ENCODE peak calls at places on chromosomes 4 and X, in nine cellular contexts. One of them, this sample, is unnamed.

GRCh38 chr4:142095886-142096605 is 459.7 kb downstream of the IL15 start:
- DNase-seq in stimulated activated CD8-positive, alpha-beta memory T cell treated with anti-CD3 and anti-CD28 coated beads, Interleukin-4, amount 100 ng/mL, for 24 hours: no peak
- DNase-seq in skeletal muscle cell: peak
- DNase-seq in posterior vena cava: no peak
- DNase-seq in substantia nigra: no peak
- DNase-seq in cardiac fibroblast: peak
- DNase-seq in HuH-7.5: no peak
- DNase-seq in kidney epithelial cell: peak
- DNase-seq in occipital lobe: no peak
- DNase-seq in this sample: no peak

GRCh38 chr4:142043509-142043908 is 407.1 kb downstream of the IL15 start:
- DNase-seq in kidney epithelial cell: no peak
- DNase-seq in posterior vena cava: no peak
- DNase-seq in cardiac fibroblast: peak
- DNase-seq in substantia nigra: no peak
- DNase-seq in HuH-7.5: no peak
- DNase-seq in stimulated activated CD8-positive, alpha-beta memory T cell treated with anti-CD3 and anti-CD28 coated beads, Interleukin-4, amount 100 ng/mL, for 24 hours: no peak
- DNase-seq in skeletal muscle cell: peak
- DNase-seq in occipital lobe: no peak
- DNase-seq in this sample: no peak

GRCh38 chr4:182369211-182369610 is 126.0 kb downstream of the TENM3 start:
- DNase-seq in stimulated activated CD8-positive, alpha-beta memory T cell treated with anti-CD3 and anti-CD28 coated beads, Interleukin-4, amount 100 ng/mL, for 24 hours: no peak
- DNase-seq in cardiac fibroblast: peak
- DNase-seq in kidney epithelial cell: no peak
- DNase-seq in skeletal muscle cell: peak
- DNase-seq in substantia nigra: no peak
- DNase-seq in posterior vena cava: no peak
- DNase-seq in HuH-7.5: no peak
- DNase-seq in occipital lobe: no peak
- DNase-seq in this sample: no peak

GRCh38 chr4:185396724-185397402 is at the start of gene ANKRD37:
- DNase-seq in HuH-7.5: peak
- DNase-seq in skeletal muscle cell: no peak
- DNase-seq in stimulated activated CD8-positive, alpha-beta memory T cell treated with anti-CD3 and anti-CD28 coated beads, Interleukin-4, amount 100 ng/mL, for 24 hours: no peak
- DNase-seq in kidney epithelial cell: peak
- DNase-seq in cardiac fibroblast: peak
- DNase-seq in substantia nigra: peak
- DNase-seq in posterior vena cava: no peak
- DNase-seq in occipital lobe: no peak
- DNase-seq in this sample: peak

GRCh38 chr4:185309770-185310169 is 86.0 kb downstream of the LRP2BP start:
- DNase-seq in stimulated activated CD8-positive, alpha-beta memory T cell treated with anti-CD3 and anti-CD28 coated beads, Interleukin-4, amount 100 ng/mL, for 24 hours: no peak
- DNase-seq in skeletal muscle cell: no peak
- DNase-seq in kidney epithelial cell: no peak
- DNase-seq in posterior vena cava: no peak
- DNase-seq in occipital lobe: no peak
- DNase-seq in HuH-7.5: no peak
- DNase-seq in substantia nigra: no peak
- DNase-seq in cardiac fibroblast: no peak
- DNase-seq in this sample: no peak

GRCh38 chr4:57320880-57321279 is 210.7 kb upstream of the IGFBP7 start:
- DNase-seq in stimulated activated CD8-positive, alpha-beta memory T cell treated with anti-CD3 and anti-CD28 coated beads, Interleukin-4, amount 100 ng/mL, for 24 hours: no peak
- DNase-seq in cardiac fibroblast: no peak
- DNase-seq in substantia nigra: no peak
- DNase-seq in posterior vena cava: no peak
- DNase-seq in kidney epithelial cell: no peak
- DNase-seq in HuH-7.5: no peak
- DNase-seq in occipital lobe: no peak
- DNase-seq in skeletal muscle cell: no peak
- DNase-seq in this sample: no peak

GRCh38 chr4:184324939-184325477 is 107.3 kb upstream of the ENPP6 start:
- DNase-seq in kidney epithelial cell: no peak
- DNase-seq in skeletal muscle cell: no peak
- DNase-seq in cardiac fibroblast: no peak
- DNase-seq in HuH-7.5: no peak
- DNase-seq in substantia nigra: no peak
- DNase-seq in posterior vena cava: no peak
- DNase-seq in occipital lobe: no peak
- DNase-seq in stimulated activated CD8-positive, alpha-beta memory T cell treated with anti-CD3 and anti-CD28 coated beads, Interleukin-4, amount 100 ng/mL, for 24 hours: no peak
- DNase-seq in this sample: no peak

GRCh38 chrX:67777148-67777547 is 233.3 kb downstream of the AR start:
- DNase-seq in posterior vena cava: no peak
- DNase-seq in occipital lobe: no peak
- DNase-seq in skeletal muscle cell: no peak
- DNase-seq in stimulated activated CD8-positive, alpha-beta memory T cell treated with anti-CD3 and anti-CD28 coated beads, Interleukin-4, amount 100 ng/mL, for 24 hours: no peak
- DNase-seq in cardiac fibroblast: no peak
- DNase-seq in HuH-7.5: no peak
- DNase-seq in kidney epithelial cell: no peak
- DNase-seq in substantia nigra: no peak
- DNase-seq in this sample: no peak

GRCh38 chr4:6495736-6496135 is 23.3 kb upstream of the PPP2R2C start:
- DNase-seq in kidney epithelial cell: no peak
- DNase-seq in occipital lobe: no peak
- DNase-seq in posterior vena cava: peak
- DNase-seq in stimulated activated CD8-positive, alpha-beta memory T cell treated with anti-CD3 and anti-CD28 coated beads, Interleukin-4, amount 100 ng/mL, for 24 hours: no peak
- DNase-seq in substantia nigra: no peak
- DNase-seq in HuH-7.5: no peak
- DNase-seq in cardiac fibroblast: no peak
- DNase-seq in skeletal muscle cell: no peak
- DNase-seq in this sample: no peak

GRCh38 chr4:177554966-177555574 is 112.8 kb upstream of the AGA start:
- DNase-seq in skeletal muscle cell: no peak
- DNase-seq in posterior vena cava: no peak
- DNase-seq in cardiac fibroblast: peak
- DNase-seq in occipital lobe: no peak
- DNase-seq in stimulated activated CD8-positive, alpha-beta memory T cell treated with anti-CD3 and anti-CD28 coated beads, Interleukin-4, amount 100 ng/mL, for 24 hours: no peak
- DNase-seq in kidney epithelial cell: no peak
- DNase-seq in HuH-7.5: peak
- DNase-seq in substantia nigra: no peak
- DNase-seq in this sample: no peak

GRCh38 chrX:129931411-129932136 is 25.6 kb downstream of the UTP14A start:
- DNase-seq in occipital lobe: peak
- DNase-seq in stimulated activated CD8-positive, alpha-beta memory T cell treated with anti-CD3 and anti-CD28 coated beads, Interleukin-4, amount 100 ng/mL, for 24 hours: peak
- DNase-seq in cardiac fibroblast: peak
- DNase-seq in posterior vena cava: peak
- DNase-seq in skeletal muscle cell: peak
- DNase-seq in substantia nigra: peak
- DNase-seq in HuH-7.5: peak
- DNase-seq in kidney epithelial cell: peak
- DNase-seq in this sample: peak

GRCh38 chr4:158913766-158914165 is 144.9 kb downstream of the FNIP2 start:
- DNase-seq in occipital lobe: no peak
- DNase-seq in cardiac fibroblast: no peak
- DNase-seq in posterior vena cava: no peak
- DNase-seq in HuH-7.5: no peak
- DNase-seq in stimulated activated CD8-positive, alpha-beta memory T cell treated with anti-CD3 and anti-CD28 coated beads, Interleukin-4, amount 100 ng/mL, for 24 hours: no peak
- DNase-seq in kidney epithelial cell: no peak
- DNase-seq in substantia nigra: no peak
- DNase-seq in skeletal muscle cell: no peak
- DNase-seq in this sample: no peak

GRCh38 chrX:154748712-154749339 is 2.1 kb downstream of the GAB3 start:
- DNase-seq in HuH-7.5: peak
- DNase-seq in stimulated activated CD8-positive, alpha-beta memory T cell treated with anti-CD3 and anti-CD28 coated beads, Interleukin-4, amount 100 ng/mL, for 24 hours: no peak
- DNase-seq in skeletal muscle cell: no peak
- DNase-seq in cardiac fibroblast: peak
- DNase-seq in substantia nigra: no peak
- DNase-seq in occipital lobe: no peak
- DNase-seq in kidney epithelial cell: no peak
- DNase-seq in posterior vena cava: no peak
- DNase-seq in this sample: no peak

GRCh38 chr4:128283071-128283470 is 4.5 kb downstream of the PGRMC2 start:
- DNase-seq in posterior vena cava: no peak
- DNase-seq in substantia nigra: no peak
- DNase-seq in occipital lobe: no peak
- DNase-seq in cardiac fibroblast: no peak
- DNase-seq in HuH-7.5: no peak
- DNase-seq in stimulated activated CD8-positive, alpha-beta memory T cell treated with anti-CD3 and anti-CD28 coated beads, Interleukin-4, amount 100 ng/mL, for 24 hours: no peak
- DNase-seq in skeletal muscle cell: no peak
- DNase-seq in kidney epithelial cell: no peak
- DNase-seq in this sample: no peak

GRCh38 chr4:139658185-139658584 is 7.4 kb upstream of the MGST2 start:
- DNase-seq in skeletal muscle cell: no peak
- DNase-seq in stimulated activated CD8-positive, alpha-beta memory T cell treated with anti-CD3 and anti-CD28 coated beads, Interleukin-4, amount 100 ng/mL, for 24 hours: no peak
- DNase-seq in cardiac fibroblast: no peak
- DNase-seq in substantia nigra: no peak
- DNase-seq in kidney epithelial cell: no peak
- DNase-seq in posterior vena cava: no peak
- DNase-seq in occipital lobe: no peak
- DNase-seq in HuH-7.5: no peak
- DNase-seq in this sample: no peak

GRCh38 chr4:110854021-110854678 is 231.3 kb upstream of the PITX2 start:
- DNase-seq in occipital lobe: no peak
- DNase-seq in HuH-7.5: no peak
- DNase-seq in kidney epithelial cell: no peak
- DNase-seq in skeletal muscle cell: peak
- DNase-seq in stimulated activated CD8-positive, alpha-beta memory T cell treated with anti-CD3 and anti-CD28 coated beads, Interleukin-4, amount 100 ng/mL, for 24 hours: no peak
- DNase-seq in posterior vena cava: no peak
- DNase-seq in substantia nigra: no peak
- DNase-seq in cardiac fibroblast: peak
- DNase-seq in this sample: no peak

GRCh38 chrX:18984381-18985185 is 669 bp upstream of the PHKA2 start:
- DNase-seq in stimulated activated CD8-positive, alpha-beta memory T cell treated with anti-CD3 and anti-CD28 coated beads, Interleukin-4, amount 100 ng/mL, for 24 hours: peak
- DNase-seq in occipital lobe: peak
- DNase-seq in cardiac fibroblast: peak
- DNase-seq in substantia nigra: peak
- DNase-seq in kidney epithelial cell: no peak
- DNase-seq in posterior vena cava: peak
- DNase-seq in HuH-7.5: peak
- DNase-seq in skeletal muscle cell: no peak
- DNase-seq in this sample: peak

GRCh38 chr4:637536-637935 is 12.2 kb downstream of the PDE6B start:
- DNase-seq in skeletal muscle cell: no peak
- DNase-seq in cardiac fibroblast: no peak
- DNase-seq in substantia nigra: no peak
- DNase-seq in kidney epithelial cell: no peak
- DNase-seq in posterior vena cava: no peak
- DNase-seq in occipital lobe: no peak
- DNase-seq in HuH-7.5: no peak
- DNase-seq in stimulated activated CD8-positive, alpha-beta memory T cell treated with anti-CD3 and anti-CD28 coated beads, Interleukin-4, amount 100 ng/mL, for 24 hours: no peak
- DNase-seq in this sample: no peak

GRCh38 chr4:86223472-86223871 is 136.4 kb downstream of the MAPK10 start:
- DNase-seq in substantia nigra: no peak
- DNase-seq in cardiac fibroblast: peak
- DNase-seq in kidney epithelial cell: no peak
- DNase-seq in HuH-7.5: peak
- DNase-seq in posterior vena cava: no peak
- DNase-seq in skeletal muscle cell: no peak
- DNase-seq in occipital lobe: no peak
- DNase-seq in stimulated activated CD8-positive, alpha-beta memory T cell treated with anti-CD3 and anti-CD28 coated beads, Interleukin-4, amount 100 ng/mL, for 24 hours: no peak
- DNase-seq in this sample: no peak

GRCh38 chr4:1290165-1290977 is 680 bp downstream of the MAEA start:
- DNase-seq in skeletal muscle cell: no peak
- DNase-seq in posterior vena cava: no peak
- DNase-seq in occipital lobe: no peak
- DNase-seq in substantia nigra: no peak
- DNase-seq in kidney epithelial cell: no peak
- DNase-seq in cardiac fibroblast: peak
- DNase-seq in stimulated activated CD8-positive, alpha-beta memory T cell treated with anti-CD3 and anti-CD28 coated beads, Interleukin-4, amount 100 ng/mL, for 24 hours: no peak
- DNase-seq in HuH-7.5: peak
- DNase-seq in this sample: no peak

GRCh38 chrX:136822337-136823095 is 41.8 kb upstream of the ARHGEF6 start:
- DNase-seq in stimulated activated CD8-positive, alpha-beta memory T cell treated with anti-CD3 and anti-CD28 coated beads, Interleukin-4, amount 100 ng/mL, for 24 hours: no peak
- DNase-seq in skeletal muscle cell: peak
- DNase-seq in kidney epithelial cell: no peak
- DNase-seq in substantia nigra: no peak
- DNase-seq in HuH-7.5: no peak
- DNase-seq in cardiac fibroblast: peak
- DNase-seq in occipital lobe: no peak
- DNase-seq in posterior vena cava: no peak
- DNase-seq in this sample: no peak

GRCh38 chr4:85489273-85489672 is 14.3 kb downstream of the ARHGAP24 start:
- DNase-seq in substantia nigra: no peak
- DNase-seq in kidney epithelial cell: no peak
- DNase-seq in stimulated activated CD8-positive, alpha-beta memory T cell treated with anti-CD3 and anti-CD28 coated beads, Interleukin-4, amount 100 ng/mL, for 24 hours: no peak
- DNase-seq in posterior vena cava: no peak
- DNase-seq in HuH-7.5: no peak
- DNase-seq in occipital lobe: no peak
- DNase-seq in skeletal muscle cell: no peak
- DNase-seq in cardiac fibroblast: peak
- DNase-seq in this sample: no peak

GRCh38 chr4:58144721-58145120 is 1034.5 kb upstream of the IGFBP7 start:
- DNase-seq in posterior vena cava: no peak
- DNase-seq in stimulated activated CD8-positive, alpha-beta memory T cell treated with anti-CD3 and anti-CD28 coated beads, Interleukin-4, amount 100 ng/mL, for 24 hours: no peak
- DNase-seq in kidney epithelial cell: no peak
- DNase-seq in substantia nigra: no peak
- DNase-seq in cardiac fibroblast: no peak
- DNase-seq in HuH-7.5: no peak
- DNase-seq in skeletal muscle cell: no peak
- DNase-seq in occipital lobe: no peak
- DNase-seq in this sample: no peak

GRCh38 chr4:7816771-7817170 is 122.9 kb downstream of the AFAP1 start:
- DNase-seq in kidney epithelial cell: no peak
- DNase-seq in skeletal muscle cell: no peak
- DNase-seq in substantia nigra: no peak
- DNase-seq in posterior vena cava: peak
- DNase-seq in HuH-7.5: no peak
- DNase-seq in cardiac fibroblast: no peak
- DNase-seq in occipital lobe: no peak
- DNase-seq in stimulated activated CD8-positive, alpha-beta memory T cell treated with anti-CD3 and anti-CD28 coated beads, Interleukin-4, amount 100 ng/mL, for 24 hours: no peak
- DNase-seq in this sample: no peak

GRCh38 chr4:18645356-18645755 is 623.8 kb upstream of the LCORL start:
- DNase-seq in stimulated activated CD8-positive, alpha-beta memory T cell treated with anti-CD3 and anti-CD28 coated beads, Interleukin-4, amount 100 ng/mL, for 24 hours: no peak
- DNase-seq in kidney epithelial cell: no peak
- DNase-seq in occipital lobe: no peak
- DNase-seq in HuH-7.5: no peak
- DNase-seq in substantia nigra: no peak
- DNase-seq in skeletal muscle cell: no peak
- DNase-seq in cardiac fibroblast: no peak
- DNase-seq in posterior vena cava: no peak
- DNase-seq in this sample: no peak

GRCh38 chr4:78512357-78512920 is 39.1 kb upstream of the ANXA3 start:
- DNase-seq in skeletal muscle cell: no peak
- DNase-seq in substantia nigra: no peak
- DNase-seq in kidney epithelial cell: no peak
- DNase-seq in posterior vena cava: no peak
- DNase-seq in HuH-7.5: no peak
- DNase-seq in stimulated activated CD8-positive, alpha-beta memory T cell treated with anti-CD3 and anti-CD28 coated beads, Interleukin-4, amount 100 ng/mL, for 24 hours: no peak
- DNase-seq in occipital lobe: no peak
- DNase-seq in cardiac fibroblast: no peak
- DNase-seq in this sample: no peak

GRCh38 chrX:72295745-72296144 is 10.0 kb downstream of the CITED1 start:
- DNase-seq in skeletal muscle cell: no peak
- DNase-seq in occipital lobe: no peak
- DNase-seq in cardiac fibroblast: no peak
- DNase-seq in stimulated activated CD8-positive, alpha-beta memory T cell treated with anti-CD3 and anti-CD28 coated beads, Interleukin-4, amount 100 ng/mL, for 24 hours: no peak
- DNase-seq in substantia nigra: no peak
- DNase-seq in posterior vena cava: no peak
- DNase-seq in HuH-7.5: no peak
- DNase-seq in kidney epithelial cell: no peak
- DNase-seq in this sample: no peak

GRCh38 chr4:56315041-56315440 is 72.2 kb downstream of the AASDH start:
- DNase-seq in stimulated activated CD8-positive, alpha-beta memory T cell treated with anti-CD3 and anti-CD28 coated beads, Interleukin-4, amount 100 ng/mL, for 24 hours: no peak
- DNase-seq in occipital lobe: no peak
- DNase-seq in skeletal muscle cell: no peak
- DNase-seq in posterior vena cava: no peak
- DNase-seq in HuH-7.5: no peak
- DNase-seq in kidney epithelial cell: no peak
- DNase-seq in cardiac fibroblast: no peak
- DNase-seq in substantia nigra: no peak
- DNase-seq in this sample: no peak

GRCh38 chr4:146981651-146982050 is 36.0 kb upstream of the TTC29 start:
- DNase-seq in substantia nigra: no peak
- DNase-seq in skeletal muscle cell: peak
- DNase-seq in cardiac fibroblast: peak
- DNase-seq in stimulated activated CD8-positive, alpha-beta memory T cell treated with anti-CD3 and anti-CD28 coated beads, Interleukin-4, amount 100 ng/mL, for 24 hours: no peak
- DNase-seq in HuH-7.5: no peak
- DNase-seq in kidney epithelial cell: no peak
- DNase-seq in occipital lobe: no peak
- DNase-seq in posterior vena cava: no peak
- DNase-seq in this sample: no peak

GRCh38 chrX:151030845-151031244 is 47.7 kb downstream of the HMGB3 start:
- DNase-seq in cardiac fibroblast: no peak
- DNase-seq in posterior vena cava: no peak
- DNase-seq in substantia nigra: no peak
- DNase-seq in occipital lobe: no peak
- DNase-seq in stimulated activated CD8-positive, alpha-beta memory T cell treated with anti-CD3 and anti-CD28 coated beads, Interleukin-4, amount 100 ng/mL, for 24 hours: no peak
- DNase-seq in kidney epithelial cell: no peak
- DNase-seq in skeletal muscle cell: no peak
- DNase-seq in HuH-7.5: no peak
- DNase-seq in this sample: no peak

This sample was measured in 8988T.